ENCODE peak calls at places on chromosomes 3 and 15, in eight cellular contexts. V, L, D, W, K, Z, E and R are unnamed samples.

GRCh38 chr3:62323241-62323640 is 50.1 kb downstream of the FEZF2 start:
- DNase-seq in V (no peak), L (no peak), D (no peak), W (no peak), K (no peak), Z (no peak), E (no peak), R (no peak)

GRCh38 chr15:62417444-62417843 is 252.4 kb upstream of the C2CD4B start:
- DNase-seq in V (no peak), L (no peak), D (no peak), W (no peak), K (no peak), Z (no peak), E (no peak), R (no peak)

GRCh38 chr3:169362261-169362660 is 301.3 kb downstream of the MECOM start:
- DNase-seq in V (peak), L (peak), D (no peak), W (peak), K (peak), Z (no peak), E (peak), R (no peak)

GRCh38 chr3:150062492-150062891 is 91.8 kb upstream of the PFN2 start:
- DNase-seq in V (no peak), L (no peak), D (no peak), W (no peak), K (no peak), Z (no peak), E (no peak), R (no peak)

GRCh38 chr15:51726302-51727073 is 11.0 kb downstream of the LYSMD2 start:
- DNase-seq in V (no peak), L (peak), D (no peak), W (no peak), K (no peak), Z (peak), E (peak), R (no peak)

GRCh38 chr15:82768414-82769081 is 37.3 kb downstream of the FSD2 start:
- DNase-seq in V (no peak), L (no peak), D (no peak), W (no peak), K (no peak), Z (no peak), E (no peak), R (no peak)

GRCh38 chr15:87129916-87130315 is 1050.2 kb downstream of the AGBL1 start:
- DNase-seq in V (no peak), L (no peak), D (no peak), W (no peak), K (no peak), Z (no peak), E (no peak), R (no peak)

GRCh38 chr3:73143821-73144237 is 82.4 kb downstream of the EBLN2 start:
- DNase-seq in V (no peak), L (peak), D (no peak), W (no peak), K (peak), Z (no peak), E (no peak), R (no peak)

GRCh38 chr15:81612631-81613030 is 238.6 kb upstream of the TMC3 start:
- DNase-seq in V (no peak), L (no peak), D (no peak), W (no peak), K (no peak), Z (no peak), E (no peak), R (no peak)

GRCh38 chr15:36251450-36251849 is 328.0 kb upstream of the CDIN1 start:
- DNase-seq in V (no peak), L (peak), D (no peak), W (no peak), K (no peak), Z (no peak), E (no peak), R (no peak)

GRCh38 chr15:36798789-36799188 is 219.4 kb downstream of the CDIN1 start:
- DNase-seq in V (no peak), L (no peak), D (no peak), W (no peak), K (no peak), Z (no peak), E (no peak), R (no peak)

GRCh38 chr3:14452676-14453367 is 50.4 kb downstream of the SLC6A6 start:
- DNase-seq in V (peak), L (no peak), D (no peak), W (peak), K (no peak), Z (peak), E (peak), R (no peak)

GRCh38 chr3:10682692-10683091 is 133.3 kb upstream of the SLC6A11 start:
- DNase-seq in V (no peak), L (no peak), D (no peak), W (no peak), K (no peak), Z (no peak), E (no peak), R (no peak)

GRCh38 chr15:46174122-46174521 is 539.3 kb downstream of the SQOR start:
- DNase-seq in V (no peak), L (no peak), D (no peak), W (no peak), K (no peak), Z (no peak), E (no peak), R (no peak)

GRCh38 chr15:64288577-64288976 is 67.4 kb downstream of the CSNK1G1 start:
- DNase-seq in V (peak), L (no peak), D (no peak), W (no peak), K (no peak), Z (no peak), E (no peak), R (peak)

GRCh38 chr3:40995271-40995670 is 204.0 kb upstream of the CTNNB1 start:
- DNase-seq in V (no peak), L (no peak), D (no peak), W (no peak), K (no peak), Z (no peak), E (no peak), R (no peak)

GRCh38 chr3:75325716-75326115 is 338.4 kb upstream of the FRG2C start:
- DNase-seq in V (no peak), L (no peak), D (no peak), W (no peak), K (no peak), Z (no peak), E (no peak), R (no peak)

GRCh38 chr3:141050913-141051632 is at the start of gene SPSB4:
- DNase-seq in V (peak), L (no peak), D (no peak), W (no peak), K (no peak), Z (peak), E (peak), R (no peak)

GRCh38 chr3:35651888-35652287 is 12.6 kb downstream of the ARPP21 start:
- DNase-seq in V (no peak), L (no peak), D (no peak), W (no peak), K (no peak), Z (no peak), E (no peak), R (no peak)

GRCh38 chr15:69987492-69988482 is 109.9 kb downstream of the TLE3 start:
- DNase-seq in V (no peak), L (no peak), D (no peak), W (no peak), K (no peak), Z (no peak), E (no peak), R (peak)

GRCh38 chr3:115301364-115301860 is 154.3 kb upstream of the ZBTB20 start:
- DNase-seq in V (no peak), L (no peak), D (no peak), W (no peak), K (no peak), Z (no peak), E (no peak), R (no peak)

GRCh38 chr3:88000853-88001252 is 58.0 kb downstream of the CGGBP1 start:
- DNase-seq in V (peak), L (no peak), D (no peak), W (no peak), K (no peak), Z (no peak), E (peak), R (no peak)

GRCh38 chr3:148184798-148185197 is 512.9 kb upstream of the AGTR1 start:
- DNase-seq in V (no peak), L (no peak), D (no peak), W (no peak), K (no peak), Z (no peak), E (no peak), R (no peak)

GRCh38 chr3:70519913-70520659 is 207.6 kb upstream of the MDFIC2 start:
- DNase-seq in V (no peak), L (no peak), D (no peak), W (no peak), K (no peak), Z (no peak), E (no peak), R (no peak)

GRCh38 chr3:179853176-179853575 is 183.6 kb downstream of the PEX5L start:
- DNase-seq in V (no peak), L (no peak), D (no peak), W (no peak), K (no peak), Z (no peak), E (no peak), R (no peak)

GRCh38 chr3:140386357-140387100 is 291.3 kb upstream of the TRIM42 start:
- DNase-seq in V (no peak), L (peak), D (no peak), W (no peak), K (no peak), Z (no peak), E (no peak), R (no peak)

GRCh38 chr3:197692641-197693040 is 44.1 kb downstream of the RUBCN start:
- DNase-seq in V (peak), L (no peak), D (no peak), W (no peak), K (peak), Z (no peak), E (no peak), R (no peak)

GRCh38 chr3:12148183-12148940 is 10.3 kb downstream of the TIMP4 start:
- DNase-seq in V (no peak), L (no peak), D (no peak), W (no peak), K (no peak), Z (peak), E (peak), R (no peak)
- TF ChIP-seq POLR2AphosphoS5 in V (no peak), L (no peak), D (no peak), W (peak), K (no peak), Z (peak), E (no peak), R (no peak)

GRCh38 chr3:160417311-160417710 is 17.9 kb downstream of the SMC4 start:
- DNase-seq in V (no peak), L (no peak), D (no peak), W (no peak), K (no peak), Z (no peak), E (no peak), R (no peak)
- TF ChIP-seq POLR2AphosphoS5 in V (no peak), L (no peak), D (no peak), W (no peak), K (no peak), Z (no peak), E (no peak), R (no peak)

DNA sequence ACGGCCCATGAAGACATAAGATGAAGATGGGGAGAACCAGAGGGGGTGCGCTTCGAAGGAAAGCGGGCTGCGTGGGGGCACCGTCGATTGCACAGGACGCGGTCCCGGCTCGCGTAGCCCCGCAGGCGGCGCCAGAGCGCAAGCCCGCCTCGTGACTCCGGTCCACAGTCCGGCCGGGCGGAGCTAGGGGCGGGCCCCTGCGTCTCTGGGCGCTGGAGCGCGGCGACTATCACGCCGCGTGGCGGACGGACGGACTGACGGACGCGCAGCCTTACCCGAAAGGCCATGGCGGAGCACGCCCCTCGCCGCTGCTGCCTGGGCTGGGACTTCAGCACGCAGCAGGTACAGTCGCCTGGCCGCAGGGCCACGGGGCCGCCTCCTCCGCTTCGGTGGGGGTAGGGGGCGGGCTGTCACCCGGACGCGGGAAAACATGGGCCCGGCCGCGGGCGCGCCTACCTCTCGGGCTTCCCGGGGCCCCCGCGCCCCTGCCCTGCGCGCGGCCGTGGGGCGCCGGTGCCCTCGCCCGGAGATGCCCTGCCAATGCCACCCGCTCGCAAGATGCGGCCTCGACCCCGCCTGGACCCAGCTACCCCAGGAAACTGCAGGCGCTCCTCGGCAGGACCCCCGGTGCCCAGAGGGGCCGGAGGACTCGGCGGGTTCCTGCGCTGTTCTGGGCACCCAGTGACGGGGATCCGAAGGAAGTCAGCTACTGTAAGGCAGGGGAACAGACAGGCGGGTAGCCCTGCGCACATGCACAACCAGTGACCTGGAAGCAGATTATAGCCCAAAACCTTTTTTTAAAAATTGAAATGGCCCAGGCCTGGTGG is at the start of gene XYLB:
- DNase-seq in V (peak), L (peak), D (peak), W (peak), K (no peak), Z (peak), E (peak), R (peak)
- TF ChIP-seq POLR2AphosphoS5 in V (peak), L (peak), D (peak), W (peak), K (peak), Z (peak), E (peak), R (peak)

GRCh38 chr15:33644319-33644718 is 324.0 kb upstream of the CHRM5 start:
- DNase-seq in V (no peak), L (no peak), D (no peak), W (no peak), K (no peak), Z (no peak), E (no peak), R (no peak)

GRCh38 chr15:33638439-33638838 is 327.7 kb downstream of the RYR3 start:
- DNase-seq in V (no peak), L (no peak), D (no peak), W (no peak), K (no peak), Z (no peak), E (no peak), R (no peak)

GRCh38 chr15:33639968-33640367 is 328.3 kb upstream of the CHRM5 start:
- DNase-seq in V (no peak), L (no peak), D (no peak), W (no peak), K (no peak), Z (no peak), E (no peak), R (no peak)

GRCh38 chr15:33639051-33639450 is 328.3 kb downstream of the RYR3 start:
- DNase-seq in V (no peak), L (no peak), D (no peak), W (no peak), K (no peak), Z (no peak), E (no peak), R (no peak)

GRCh38 chr15:33641069-33641468 is 327.2 kb upstream of the CHRM5 start:
- DNase-seq in V (no peak), L (no peak), D (no peak), W (no peak), K (no peak), Z (no peak), E (no peak), R (no peak)
- TF ChIP-seq POLR2AphosphoS5 in V (no peak), L (no peak), D (no peak), W (no peak), K (no peak), Z (no peak), E (no peak), R (no peak)

GRCh38 chr3:52471371-52472238 is 16.2 kb downstream of the NISCH start:
- DNase-seq in V (peak), L (peak), D (no peak), W (peak), K (no peak), Z (no peak), E (peak), R (no peak)

GRCh38 chr3:52470920-52471319 is 15.5 kb downstream of the NISCH start:
- DNase-seq in V (no peak), L (no peak), D (no peak), W (no peak), K (no peak), Z (no peak), E (no peak), R (no peak)

GRCh38 chr3:52472239-52472783 is 16.9 kb downstream of the NISCH start:
- DNase-seq in V (no peak), L (no peak), D (no peak), W (no peak), K (no peak), Z (no peak), E (no peak), R (no peak)

GRCh38 chr3:52468336-52468735 is 12.9 kb downstream of the NISCH start:
- DNase-seq in V (no peak), L (no peak), D (no peak), W (no peak), K (no peak), Z (no peak), E (no peak), R (no peak)

DNA sequence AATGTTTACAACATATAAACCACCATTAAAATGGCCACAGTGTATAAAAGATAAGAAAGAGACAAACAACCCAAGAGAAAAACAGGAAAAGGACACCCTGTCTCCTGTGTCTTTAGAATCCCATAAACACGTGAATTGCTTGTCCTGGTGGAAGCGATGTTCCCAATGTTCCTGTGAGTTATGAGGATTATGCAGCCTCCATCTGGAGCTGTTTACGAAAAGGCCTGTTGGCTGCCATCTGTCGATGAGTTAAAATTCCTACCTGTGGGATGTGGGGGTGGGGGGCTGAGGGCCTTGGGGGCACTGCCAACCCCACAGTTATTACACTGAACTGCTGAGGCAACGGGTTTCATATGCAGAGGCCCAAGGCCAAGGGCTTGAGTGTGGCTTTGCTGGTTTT is 13.6 kb downstream of the NISCH start:
- DNase-seq in V (peak), L (no peak), D (no peak), W (no peak), K (no peak), Z (no peak), E (no peak), R (no peak)
- TF ChIP-seq POLR2AphosphoS5 in V (no peak), L (no peak), D (no peak), W (no peak), K (no peak), Z (no peak), E (no peak), R (no peak)

GRCh38 chr3:171086914-171087313 is 60.4 kb upstream of the SLC2A2 start:
- DNase-seq in V (no peak), L (no peak), D (no peak), W (no peak), K (no peak), Z (no peak), E (no peak), R (no peak)

GRCh38 chr3:171088496-171088895 is 62.0 kb upstream of the SLC2A2 start:
- DNase-seq in V (no peak), L (no peak), D (no peak), W (no peak), K (no peak), Z (no peak), E (no peak), R (no peak)

GRCh38 chr3:171094411-171094810 is 67.9 kb upstream of the SLC2A2 start:
- DNase-seq in V (no peak), L (no peak), D (no peak), W (no peak), K (no peak), Z (no peak), E (no peak), R (no peak)

GRCh38 chr3:171092467-171092911 is 66.0 kb upstream of the SLC2A2 start:
- DNase-seq in V (no peak), L (no peak), D (no peak), W (no peak), K (no peak), Z (no peak), E (no peak), R (no peak)

GRCh38 chr3:171088984-171089754 is 62.6 kb upstream of the SLC2A2 start:
- DNase-seq in V (peak), L (peak), D (no peak), W (no peak), K (no peak), Z (no peak), E (no peak), R (no peak)
- TF ChIP-seq POLR2AphosphoS5 in V (no peak), L (no peak), D (no peak), W (no peak), K (no peak), Z (no peak), E (no peak), R (no peak)

GRCh38 chr3:136819784-136820640 is 1.1 kb downstream of the SLC35G2 start:
- DNase-seq in V (peak), L (peak), D (no peak), W (peak), K (no peak), Z (peak), E (peak), R (peak)
- TF ChIP-seq POLR2AphosphoS5 in V (no peak), L (no peak), D (no peak), W (no peak), K (no peak), Z (no peak), E (no peak), R (peak)

GRCh38 chr3:192597511-192597910 is 129.8 kb downstream of the FGF12 start:
- DNase-seq in V (no peak), L (no peak), D (no peak), W (peak), K (no peak), Z (no peak), E (no peak), R (no peak)
- TF ChIP-seq POLR2AphosphoS5 in V (no peak), L (no peak), D (no peak), W (peak), K (no peak), Z (no peak), E (no peak), R (no peak)

GRCh38 chr3:50323614-50324199 is 1.2 kb upstream of the HYAL2 start:
- DNase-seq in V (peak), L (no peak), D (no peak), W (no peak), K (no peak), Z (no peak), E (no peak), R (no peak)
- TF ChIP-seq POLR2AphosphoS5 in V (peak), L (no peak), D (no peak), W (no peak), K (no peak), Z (peak), E (no peak), R (no peak)

GRCh38 chr3:27078246-27078913 is 290.8 kb downstream of the NEK10 start:
- DNase-seq in V (no peak), L (no peak), D (no peak), W (no peak), K (no peak), Z (no peak), E (no peak), R (no peak)
- TF ChIP-seq POLR2AphosphoS5 in V (no peak), L (no peak), D (no peak), W (no peak), K (no peak), Z (no peak), E (no peak), R (no peak)